ENCODE peak calls at places on chromosome 4, in nine cellular contexts. A is H9, Q is AG10803, S is foreskin keratinocyte, J is heart left ventricle, W is astrocyte of the cerebellum, F is body of pancreas, H is bronchial epithelial cell, X is cardiac fibroblast. K is an unnamed sample.

GRCh38 chr4:100644150-100644549 is 126.3 kb upstream of the EMCN start:
- DNase-seq in J (no peak), X (no peak), S (no peak), F (no peak), A (no peak), Q (no peak), W (no peak), H (no peak), K (no peak)

GRCh38 chr4:40418430-40419230 is 83.5 kb downstream of the CHRNA9 start:
- DNase-seq in Q (no peak), J (no peak), S (no peak), F (peak), X (no peak), W (no peak), A (no peak), H (no peak), K (no peak)

GRCh38 chr4:38468491-38468890 is 195.5 kb upstream of the KLF3 start:
- DNase-seq in J (no peak), X (no peak), Q (no peak), S (no peak), W (no peak), F (no peak), H (no peak), A (no peak), K (no peak)

GRCh38 chr4:169351860-169352259 is 81.1 kb upstream of the SH3RF1 start:
- DNase-seq in A (no peak), H (no peak), F (peak), Q (no peak), W (peak), S (no peak), J (peak), X (peak), K (no peak)

GRCh38 chr4:86878640-86879039 is 13.6 kb downstream of the C4orf36 start:
- DNase-seq in J (no peak), Q (no peak), F (no peak), A (no peak), X (no peak), H (no peak), S (no peak), W (no peak), K (no peak)

GRCh38 chr4:166128452-166128851 is 255.4 kb downstream of the TLL1 start:
- DNase-seq in W (peak), H (peak), X (peak), J (no peak), A (no peak), Q (no peak), S (peak), F (no peak), K (no peak)

GRCh38 chr4:3215733-3216132 is 33.2 kb upstream of the MSANTD1 start:
- DNase-seq in J (no peak), X (no peak), W (no peak), S (no peak), Q (no peak), F (no peak), A (no peak), H (no peak), K (peak)

GRCh38 chr4:73869130-73870055 is at the start of gene CXCL1:
- DNase-seq in F (peak), A (peak), J (peak), S (no peak), W (no peak), H (peak), X (peak), Q (no peak), K (peak)

GRCh38 chr4:148094149-148094548 is 348.1 kb downstream of the NR3C2 start:
- DNase-seq in A (no peak), X (no peak), H (no peak), W (no peak), Q (no peak), F (no peak), S (no peak), J (no peak), K (no peak)

GRCh38 chr4:13476915-13477314 is 7.2 kb downstream of the RAB28 start:
- DNase-seq in H (no peak), A (no peak), S (no peak), W (no peak), F (no peak), X (peak), J (no peak), Q (peak), K (no peak)

GRCh38 chr4:71872767-71873422 is 89.0 kb upstream of the GC start:
- DNase-seq in W (no peak), Q (no peak), X (no peak), H (no peak), F (no peak), J (no peak), A (no peak), S (no peak), K (no peak)

GRCh38 chr4:8403173-8403753 is 37.3 kb downstream of the ACOX3 start:
- DNase-seq in F (peak), H (peak), Q (peak), S (peak), W (peak), J (peak), A (peak), X (peak), K (peak)

GRCh38 chr4:99087887-99088484 is 602 bp downstream of the ADH5 start:
- DNase-seq in Q (peak), F (peak), W (peak), H (peak), J (peak), S (peak), A (peak), X (peak), K (no peak)

GRCh38 chr4:112421911-112422310 is 94.1 kb downstream of the NEUROG2 start:
- DNase-seq in F (no peak), W (no peak), A (no peak), X (no peak), S (no peak), Q (no peak), J (no peak), H (no peak), K (no peak)

GRCh38 chr4:38664704-38665401 is 854 bp downstream of the KLF3 start:
- DNase-seq in J (peak), S (no peak), W (no peak), X (peak), H (no peak), F (peak), Q (peak), A (peak), K (no peak)

GRCh38 chr4:99506781-99507180 is 4.0 kb upstream of the C4orf17 start:
- DNase-seq in H (peak), J (no peak), S (no peak), Q (no peak), X (peak), F (no peak), A (no peak), W (no peak), K (no peak)

GRCh38 chr4:152454398-152455011 is 81.4 kb downstream of the FBXW7 start:
- DNase-seq in J (no peak), S (no peak), H (peak), Q (peak), W (no peak), X (peak), F (no peak), A (no peak), K (no peak)

GRCh38 chr4:48945981-48946380 is 39.4 kb upstream of the OCIAD2 start:
- DNase-seq in H (no peak), W (no peak), A (no peak), F (no peak), X (no peak), Q (no peak), S (no peak), J (no peak), K (no peak)

GRCh38 chr4:5084911-5085475 is 33.7 kb downstream of the STK32B start:
- DNase-seq in F (no peak), W (no peak), H (no peak), X (peak), Q (peak), S (no peak), J (no peak), A (no peak), K (no peak)

GRCh38 chr4:80270321-80270720 is 3.9 kb downstream of the FGF5 start:
- DNase-seq in S (no peak), H (no peak), J (no peak), F (no peak), W (no peak), A (no peak), Q (no peak), X (no peak), K (no peak)

GRCh38 chr4:11720292-11720691 is 291.6 kb upstream of the HS3ST1 start:
- DNase-seq in X (peak), Q (no peak), F (no peak), W (no peak), A (no peak), H (peak), S (no peak), J (no peak), K (no peak)

GRCh38 chr4:41132055-41132683 is 82.2 kb downstream of the APBB2 start:
- DNase-seq in S (peak), Q (no peak), H (peak), F (no peak), X (no peak), A (no peak), W (no peak), J (no peak), K (no peak)

GRCh38 chr4:76430519-76431388 is 4.3 kb upstream of the SHROOM3 start:
- DNase-seq in S (no peak), X (peak), Q (peak), W (peak), H (peak), F (no peak), J (no peak), A (no peak), K (no peak)

GRCh38 chr4:130031858-130032257 is 935.9 kb downstream of the C4orf33 start:
- DNase-seq in J (no peak), H (no peak), A (no peak), X (no peak), Q (no peak), W (no peak), F (no peak), S (no peak), K (no peak)

GRCh38 chr4:12041828-12042227 is 613.1 kb upstream of the HS3ST1 start:
- DNase-seq in J (no peak), X (peak), H (no peak), F (no peak), W (no peak), Q (no peak), A (no peak), S (no peak), K (no peak)

GRCh38 chr4:98166025-98166730 is 22.9 kb upstream of the STPG2 start:
- DNase-seq in J (peak), H (peak), W (peak), F (peak), X (no peak), Q (no peak), S (peak), A (no peak), K (no peak)

GRCh38 chr4:184250795-184251679 is 33.4 kb upstream of the ENPP6 start:
- DNase-seq in A (no peak), F (no peak), X (peak), W (peak), J (no peak), Q (peak), S (no peak), H (peak), K (no peak)

GRCh38 chr4:5710962-5711478 is at the start of gene EVC:
- DNase-seq in H (peak), F (peak), Q (peak), S (peak), W (peak), J (peak), A (peak), X (peak), K (no peak)

GRCh38 chr4:1044469-1045192 is 33.2 kb downstream of the FGFRL1 start:
- DNase-seq in H (no peak), X (no peak), W (no peak), Q (peak), S (no peak), F (no peak), J (peak), A (no peak), K (peak)

GRCh38 chr4:185383451-185383850 is 12.3 kb downstream of the LRP2BP start:
- DNase-seq in Q (no peak), X (no peak), H (peak), S (no peak), W (no peak), J (no peak), A (no peak), F (peak), K (no peak)

GRCh38 chr4:94763500-94763899 is 5.7 kb downstream of the BMPR1B start:
- DNase-seq in W (no peak), Q (no peak), F (no peak), J (no peak), A (no peak), H (peak), X (no peak), S (no peak), K (no peak)

GRCh38 chr4:126614456-126614855 is 1018.3 kb upstream of the INTU start:
- DNase-seq in X (no peak), A (no peak), Q (no peak), J (no peak), F (no peak), H (no peak), W (no peak), S (no peak), K (no peak)

GRCh38 chr4:171342646-171343045 is 470.6 kb upstream of the GALNTL6 start:
- DNase-seq in Q (no peak), J (no peak), A (no peak), F (no peak), S (no peak), X (no peak), H (no peak), W (no peak), K (no peak)

GRCh38 chr4:122450847-122451246 is 5.7 kb downstream of the IL2 start:
- DNase-seq in X (peak), A (peak), F (no peak), S (peak), H (peak), Q (peak), J (no peak), W (no peak), K (no peak)

GRCh38 chr4:82555279-82555678 is 6.5 kb downstream of the TMEM150C start:
- DNase-seq in A (no peak), W (no peak), J (no peak), H (no peak), S (no peak), Q (no peak), F (no peak), X (no peak), K (no peak)
- TF ChIP-seq CTCF in A (peak), W (no peak), J (no peak), H (no peak), S (peak), Q (peak), F (no peak), X (no peak), K (peak)

GRCh38 chr4:43782391-43782790 is 666.2 kb downstream of the KCTD8 start:
- DNase-seq in W (no peak), Q (no peak), F (no peak), A (no peak), X (peak), H (no peak), J (no peak), S (no peak), K (no peak)
- TF ChIP-seq CTCF in W (no peak), Q (no peak), F (no peak), A (no peak), X (no peak), H (no peak), J (no peak), S (peak), K (peak)

GRCh38 chr4:65089666-65090065 is 580.6 kb downstream of the EPHA5 start:
- DNase-seq in W (no peak), S (peak), H (no peak), F (no peak), Q (no peak), A (no peak), J (no peak), X (peak), K (no peak)
- TF ChIP-seq CTCF in W (peak), S (peak), H (peak), F (no peak), Q (no peak), A (peak), J (no peak), X (peak), K (peak)

GRCh38 chr4:103634236-103634635 is 85.5 kb downstream of the TACR3 start:
- DNase-seq in S (no peak), H (peak), Q (no peak), A (no peak), X (no peak), J (no peak), W (no peak), F (no peak), K (no peak)
- TF ChIP-seq CTCF in S (no peak), H (no peak), Q (no peak), A (no peak), X (no peak), J (no peak), W (no peak), F (no peak), K (peak)